ENCODE peak calls at places on chromosomes 3 and 15, in five cellular contexts. W is NCI-H2081, Q is HS-27A, A is endothelial cell, B is AG08396. X is an unnamed sample.

GRCh38 chr3:30300844-30301243 is 305.6 kb upstream of the TGFBR2 start:
- DNase-seq in Q (no peak), A (no peak), B (no peak), W (no peak), X (no peak)

GRCh38 chr15:100972975-100973350 is 53.8 kb downstream of the LRRK1 start:
- DNase-seq in Q (no peak), B (no peak), W (no peak), A (no peak), X (no peak)

GRCh38 chr15:64816452-64816851 is 9.0 kb downstream of the PIF1 start:
- DNase-seq in Q (no peak), W (no peak), B (no peak), A (no peak), X (no peak)

GRCh38 chr3:196533260-196533681 is 18.1 kb upstream of the SMCO1 start:
- DNase-seq in W (no peak), A (no peak), B (no peak), Q (no peak), X (peak; percentile 16)

GRCh38 chr3:156207802-156208685 is 87.7 kb downstream of the KCNAB1 start:
- DNase-seq in W (no peak), A (no peak), Q (peak; percentile 64), B (no peak), X (no peak)

GRCh38 chr3:14472471-14473351 is 67.4 kb downstream of the GRIP2 start:
- DNase-seq in B (peak; percentile 91), A (no peak), W (no peak), Q (peak; percentile 94), X (no peak)

GRCh38 chr3:264394-265156 is 68.0 kb downstream of the CHL1 start:
- DNase-seq in B (peak; percentile 42), Q (no peak), A (no peak), W (no peak), X (no peak)

GRCh38 chr15:63048115-63048985 is 5.8 kb downstream of the TPM1 start:
- DNase-seq in B (peak; percentile 91), Q (peak; percentile 97), A (peak; percentile 92), W (peak; percentile 92), X (peak; percentile 99)

GRCh38 chr15:80560601-80561025 is 134.5 kb upstream of the ABHD17C start:
- DNase-seq in A (no peak), Q (no peak), B (no peak), W (no peak), X (no peak)

GRCh38 chr15:91223902-91224301 is 123.8 kb downstream of the SV2B start:
- DNase-seq in A (no peak), Q (no peak), B (no peak), W (peak; percentile 85), X (no peak)

GRCh38 chr3:48039487-48040190 is 23.4 kb upstream of the MAP4 start:
- DNase-seq in W (no peak), A (no peak), B (peak; percentile 41), Q (peak; percentile 76), X (no peak)

GRCh38 chr3:171013822-171014748 is 12.4 kb downstream of the SLC2A2 start:
- DNase-seq in W (no peak), B (no peak), A (no peak), Q (no peak), X (no peak)

GRCh38 chr3:27553868-27554540 is 69.8 kb upstream of the SLC4A7 start:
- DNase-seq in W (no peak), A (no peak), B (no peak), Q (no peak), X (no peak)

GRCh38 chr3:32245200-32245599 is 6.7 kb downstream of the CMTM8 start:
- DNase-seq in A (no peak), W (no peak), B (no peak), Q (no peak), X (no peak)

GRCh38 chr3:134877788-134878187 is 82.7 kb downstream of the EPHB1 start:
- DNase-seq in W (no peak), B (no peak), A (no peak), Q (no peak), X (peak; percentile 41)

GRCh38 chr15:74167891-74168331 is 5.6 kb upstream of the ISLR start:
- DNase-seq in Q (no peak), B (no peak), A (no peak), W (no peak), X (peak; percentile 16)

GRCh38 chr15:52261498-52262242 is 33.9 kb downstream of the MYO5C start:
- DNase-seq in W (peak; percentile 73), Q (peak; percentile 78), B (peak; percentile 76), A (peak; percentile 70), X (peak; percentile 62)

GRCh38 chr3:172142074-172143059 is 103.0 kb downstream of the FNDC3B start:
- DNase-seq in W (no peak), Q (peak; percentile 68), B (no peak), A (no peak), X (no peak)

GRCh38 chr3:13069495-13069894 is 3.7 kb downstream of the IQSEC1 start:
- DNase-seq in B (no peak), Q (no peak), A (no peak), W (no peak), X (no peak)

GRCh38 chr3:146577662-146578061 is 27.5 kb downstream of the PLSCR5 start:
- DNase-seq in B (peak; percentile 5), A (no peak), Q (no peak), W (peak; percentile 10), X (no peak)

GRCh38 chr15:76935620-76936019 is 4.1 kb downstream of the RCN2 start:
- DNase-seq in B (no peak), A (no peak), W (no peak), Q (no peak), X (no peak)

GRCh38 chr15:100928632-100929280 is 9.6 kb downstream of the LRRK1 start:
- DNase-seq in B (no peak), Q (no peak), W (no peak), A (no peak), X (no peak)

GRCh38 chr3:24060055-24060454 is 115.0 kb downstream of the NR1D2 start:
- DNase-seq in Q (no peak), W (no peak), A (no peak), B (peak; percentile 47), X (no peak)